ENCODE peak calls at places on chromosomes 4 and X, in five cellular contexts. G, Q, A, O and D are unnamed samples.
A peak's percentile ranks its signal among the peaks of the same experiment; 100 is the strongest.

GRCh38 chr4:41505161-41505653 is 32.8 kb upstream of the LIMCH1 start:
- DNase-seq in O (no peak), A (peak; percentile 39), G (no peak), Q (peak; percentile 20), D (no peak)

GRCh38 chrX:109967151-109967550 is 35.8 kb upstream of the TMEM164 start:
- DNase-seq in A (no peak), O (no peak), G (no peak), Q (no peak), D (no peak)

GRCh38 chr4:22237155-22237751 is 278.6 kb downstream of the ADGRA3 start:
- DNase-seq in A (no peak), O (no peak), Q (peak; percentile 8), G (peak; percentile 6), D (peak; percentile 39)

GRCh38 chr4:11424000-11424399 is 4.7 kb downstream of the HS3ST1 start:
- DNase-seq in Q (peak; percentile 76), O (no peak), A (no peak), G (no peak), D (peak; percentile 36)

GRCh38 chr4:55445921-55446577 is 50.3 kb downstream of the TMEM165 start:
- DNase-seq in Q (peak; percentile 52), O (no peak), A (no peak), G (no peak), D (no peak)

GRCh38 chrX:105837227-105837626 is 14.9 kb downstream of the NRK start:
- DNase-seq in G (no peak), A (peak; percentile 56), O (no peak), Q (peak; percentile 90), D (no peak)

GRCh38 chrX:96386325-96386724 is 298.3 kb upstream of the DIAPH2 start:
- DNase-seq in O (no peak), G (no peak), Q (no peak), A (no peak), D (no peak)

GRCh38 chrX:41333744-41333993 is 293 bp upstream of the DDX3X start:
- DNase-seq in O (peak; percentile 71), G (peak; percentile 75), A (peak; percentile 50), Q (peak; percentile 91), D (peak; percentile 57)

GRCh38 chr4:81164623-81165416 is 50.2 kb downstream of the PRKG2 start:
- DNase-seq in Q (no peak), O (no peak), A (peak; percentile 69), G (no peak), D (no peak)

GRCh38 chr4:54683616-54684346 is 26.0 kb downstream of the KIT start:
- DNase-seq in G (peak; percentile 36), A (no peak), Q (peak; percentile 31), O (peak; percentile 40), D (no peak)

GRCh38 chr4:125316391-125316780 is 1.6 kb downstream of the FAT4 start:
- DNase-seq in A (no peak), G (no peak), O (peak; percentile 53), Q (peak; percentile 45), D (no peak)

GRCh38 chr4:125315571-125316390 is 1.0 kb downstream of the FAT4 start:
- DNase-seq in G (no peak), O (peak; percentile 32), Q (peak; percentile 62), A (no peak), D (peak; percentile 50)

GRCh38 chr4:125319311-125319710 is 4.6 kb downstream of the FAT4 start:
- DNase-seq in G (no peak), A (no peak), O (no peak), Q (peak; percentile 32), D (no peak)

GRCh38 chr4:125316781-125317525 is 2.2 kb downstream of the FAT4 start:
- DNase-seq in G (no peak), A (no peak), O (no peak), Q (peak; percentile 37), D (peak; percentile 31)

GRCh38 chr4:125317526-125317880 is 2.7 kb downstream of the FAT4 start:
- DNase-seq in G (no peak), A (no peak), O (no peak), Q (peak; percentile 46), D (peak; percentile 48)
- TF ChIP-seq CTCF in G (no peak), A (peak; percentile 62), O (no peak), Q (peak; percentile 51), D (peak; percentile 67)

DNA sequence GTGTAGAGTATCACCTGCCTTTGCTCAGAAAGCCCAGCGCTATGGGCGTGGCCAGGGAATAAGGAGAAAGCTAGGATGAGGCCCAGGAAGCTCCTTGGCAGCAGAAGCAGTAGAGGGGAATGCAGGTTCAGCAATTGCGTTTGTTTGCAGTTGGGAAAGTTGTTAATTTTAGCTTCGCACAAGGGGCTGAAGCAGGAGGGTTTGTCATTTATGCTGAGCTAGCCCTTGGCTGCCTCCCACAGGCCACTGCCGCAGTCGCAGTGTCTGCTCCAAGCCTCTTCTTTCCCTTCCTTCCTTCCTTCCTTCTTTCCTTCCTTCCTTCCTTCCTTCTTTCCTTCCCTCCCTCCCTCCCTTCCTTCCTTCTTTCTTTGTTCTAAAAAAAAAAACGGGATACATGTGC is 21.5 kb downstream of the FRMPD3 start:
- DNase-seq in G (no peak), A (no peak), O (no peak), Q (no peak), D (no peak)
- TF ChIP-seq CTCF in G (no peak), A (peak; percentile 26), O (no peak), Q (no peak), D (peak; percentile 31)

GRCh38 chrX:131544218-131544617 is 344 bp downstream of the OR13H1 start:
- DNase-seq in A (no peak), O (no peak), G (no peak), Q (no peak), D (no peak)
- TF ChIP-seq CTCF in A (no peak), O (no peak), G (no peak), Q (no peak), D (no peak)

DNA sequence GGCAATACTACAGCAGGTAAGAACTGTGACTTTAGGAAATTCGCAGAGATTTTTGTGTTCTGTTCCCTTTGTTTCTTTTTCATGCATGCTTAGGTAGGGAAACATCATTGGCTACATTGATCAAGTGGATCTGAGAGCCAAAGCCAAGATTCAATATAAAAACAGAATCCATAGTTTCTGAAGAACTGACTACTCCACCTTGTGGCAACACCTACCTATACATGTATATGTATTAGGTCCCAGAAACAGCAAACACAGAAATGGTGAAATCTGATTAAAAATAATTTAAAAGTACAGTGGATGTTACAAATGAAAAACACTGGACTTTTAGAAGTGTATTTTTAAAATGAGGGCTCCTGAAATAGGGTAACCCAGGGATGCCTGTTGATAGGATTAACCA is 322.6 kb upstream of the MAOA start:
- DNase-seq in Q (peak; percentile 5), G (no peak), O (no peak), A (no peak), D (no peak)
- TF ChIP-seq CTCF in Q (no peak), G (peak; percentile 16), O (no peak), A (peak; percentile 39), D (peak; percentile 52)

DNA sequence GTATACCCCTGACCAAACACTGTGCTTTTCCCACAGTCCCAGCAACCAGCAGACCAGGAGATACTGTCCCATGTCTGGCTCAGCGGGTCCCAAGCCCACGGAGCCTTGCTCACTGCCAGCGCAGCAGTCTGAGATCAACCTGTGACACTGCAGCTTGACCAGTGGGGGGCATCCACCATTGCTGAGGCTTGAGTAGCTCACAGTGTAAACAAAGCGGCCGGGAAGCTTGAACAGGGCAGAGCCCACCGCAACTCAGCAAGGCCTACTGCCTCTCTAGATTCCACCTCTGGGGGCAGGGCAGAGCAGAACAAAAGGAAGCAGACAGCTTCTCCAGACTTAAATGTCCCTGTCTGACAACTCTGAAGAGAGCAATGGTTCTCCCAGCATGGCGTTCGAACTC is 58.1 kb downstream of the SLC10A6 start:
- DNase-seq in Q (no peak), G (no peak), A (no peak), O (no peak), D (no peak)
- TF ChIP-seq CTCF in Q (no peak), G (no peak), A (no peak), O (no peak), D (peak; percentile 23)

DNA sequence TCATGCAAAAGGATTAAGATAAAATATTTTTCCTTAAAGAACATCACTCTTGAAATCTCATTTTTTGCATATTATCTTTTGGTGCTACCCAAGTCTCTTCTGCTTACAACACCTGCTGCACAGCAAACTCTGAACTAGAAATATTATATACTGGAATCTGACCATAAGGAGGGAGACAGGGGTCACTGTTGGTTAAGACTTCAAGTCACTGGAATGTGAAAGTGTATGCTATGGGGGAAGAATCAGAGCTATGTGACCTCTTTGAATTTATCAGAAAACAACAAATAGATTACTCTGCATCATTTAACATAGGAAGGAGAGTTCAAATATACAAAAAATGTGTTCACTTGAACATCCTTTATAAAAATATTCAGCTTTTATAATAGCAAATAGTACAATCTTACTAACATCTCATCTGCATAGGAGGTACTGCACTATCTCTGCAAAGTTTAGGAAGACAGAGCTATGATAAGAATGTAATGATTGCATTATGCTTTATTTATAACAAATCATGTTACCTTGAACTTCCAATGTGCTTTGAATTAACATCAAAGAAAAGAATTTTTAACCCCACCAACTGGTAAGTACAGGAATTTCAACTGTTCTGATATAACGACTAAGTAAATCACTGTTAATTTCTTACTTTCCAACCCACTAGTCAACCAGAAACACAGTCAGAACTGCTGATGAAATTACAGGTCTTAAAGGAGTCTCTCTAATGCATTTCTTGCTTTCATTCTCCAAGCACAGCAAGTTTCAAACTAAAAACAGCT is 69.8 kb downstream of the ZNF827 start:
- DNase-seq in O (no peak), G (no peak), A (peak; percentile 59), Q (no peak), D (no peak)
- TF ChIP-seq CTCF in O (no peak), G (no peak), A (no peak), Q (peak; percentile 21), D (peak; percentile 13)

GRCh38 chr4:56723831-56724230 is 42.7 kb upstream of the HOPX start:
- DNase-seq in Q (no peak), O (no peak), G (no peak), A (no peak), D (no peak)

GRCh38 chr4:56723201-56723605 is 42.1 kb upstream of the HOPX start:
- DNase-seq in A (no peak), G (no peak), O (no peak), Q (no peak), D (no peak)

GRCh38 chr4:56728512-56728911 is 47.4 kb upstream of the HOPX start:
- DNase-seq in Q (peak; percentile 97), A (no peak), O (peak; percentile 92), G (no peak), D (no peak)

GRCh38 chr4:56730097-56730496 is 49.0 kb upstream of the HOPX start:
- DNase-seq in A (no peak), Q (no peak), O (no peak), G (no peak), D (no peak)

GRCh38 chr4:56727150-56727549 is 46.1 kb upstream of the HOPX start:
- DNase-seq in O (no peak), A (no peak), G (no peak), Q (peak; percentile 31), D (no peak)
- TF ChIP-seq CTCF in O (no peak), A (no peak), G (no peak), Q (peak; percentile 6), D (no peak)

GRCh38 chrX:128438082-128438481 is 385.9 kb upstream of the ACTRT1 start:
- DNase-seq in O (no peak), Q (no peak), G (no peak), A (no peak), D (no peak)

GRCh38 chrX:128439159-128439558 is 387.0 kb upstream of the ACTRT1 start:
- DNase-seq in G (no peak), Q (no peak), A (no peak), O (no peak), D (no peak)

GRCh38 chrX:128436397-128437103 is 384.3 kb upstream of the ACTRT1 start:
- DNase-seq in O (no peak), A (no peak), G (no peak), Q (no peak), D (no peak)
- TF ChIP-seq CTCF in O (no peak), A (no peak), G (no peak), Q (no peak), D (no peak)

GRCh38 chrX:135544338-135544948 is 24.0 kb downstream of the INTS6L start:
- DNase-seq in O (no peak), A (no peak), G (no peak), Q (no peak), D (no peak)
- TF ChIP-seq CTCF in O (no peak), A (no peak), G (no peak), Q (no peak), D (no peak)